ENCODE peak calls at places on chromosomes 13 and 19, in ten cellular contexts. One of them, this sample, is unnamed.

GRCh38 chr13:53137777-53138176 is 109.2 kb downstream of the OLFM4 start:
- DNase-seq in IMR-90: peak; percentile 86
- DNase-seq in fibroblast of mammary gland: peak; percentile 90
- DNase-seq in left ventricle myocardium inferior: no peak
- DNase-seq in Calu3: no peak
- DNase-seq in transverse colon: no peak
- DNase-seq in HL-60: no peak
- DNase-seq in endothelial cell: no peak
- DNase-seq in dorsolateral prefrontal cortex: no peak
- DNase-seq in AG10803: peak; percentile 84
- DNase-seq in this sample: no peak

GRCh38 chr13:99174533-99175100 is 26.0 kb upstream of the UBAC2 start:
- DNase-seq in Calu3: no peak
- DNase-seq in dorsolateral prefrontal cortex: no peak
- DNase-seq in IMR-90: no peak
- DNase-seq in fibroblast of mammary gland: peak; percentile 11
- DNase-seq in AG10803: no peak
- DNase-seq in transverse colon: no peak
- DNase-seq in endothelial cell: no peak
- DNase-seq in left ventricle myocardium inferior: no peak
- DNase-seq in HL-60: no peak
- DNase-seq in this sample: no peak

GRCh38 chr19:41324921-41325639 is 15.1 kb downstream of the CCDC97 start:
- DNase-seq in left ventricle myocardium inferior: peak; percentile 77
- DNase-seq in dorsolateral prefrontal cortex: no peak
- DNase-seq in transverse colon: peak; percentile 57
- DNase-seq in IMR-90: peak; percentile 90
- DNase-seq in fibroblast of mammary gland: peak; percentile 95
- DNase-seq in HL-60: no peak
- DNase-seq in Calu3: peak; percentile 54
- DNase-seq in AG10803: peak; percentile 78
- DNase-seq in endothelial cell: peak; percentile 65
- DNase-seq in this sample: peak; percentile 73

GRCh38 chr19:50516859-50517703 is 3.4 kb upstream of the ASPDH start:
- DNase-seq in AG10803: no peak
- DNase-seq in left ventricle myocardium inferior: no peak
- DNase-seq in IMR-90: no peak
- DNase-seq in HL-60: no peak
- DNase-seq in transverse colon: no peak
- DNase-seq in Calu3: no peak
- DNase-seq in endothelial cell: no peak
- DNase-seq in dorsolateral prefrontal cortex: no peak
- DNase-seq in fibroblast of mammary gland: no peak
- DNase-seq in this sample: no peak

GRCh38 chr13:67107973-67108372 is 122.2 kb downstream of the PCDH9 start:
- DNase-seq in IMR-90: no peak
- DNase-seq in endothelial cell: no peak
- DNase-seq in Calu3: no peak
- DNase-seq in fibroblast of mammary gland: no peak
- DNase-seq in dorsolateral prefrontal cortex: no peak
- DNase-seq in HL-60: no peak
- DNase-seq in transverse colon: no peak
- DNase-seq in AG10803: no peak
- DNase-seq in left ventricle myocardium inferior: no peak
- DNase-seq in this sample: no peak

GRCh38 chr13:27442071-27442647 is 8.2 kb downstream of the MTIF3 start:
- DNase-seq in Calu3: no peak
- DNase-seq in transverse colon: peak; percentile 58
- DNase-seq in AG10803: no peak
- DNase-seq in HL-60: no peak
- DNase-seq in left ventricle myocardium inferior: no peak
- DNase-seq in dorsolateral prefrontal cortex: no peak
- DNase-seq in fibroblast of mammary gland: no peak
- DNase-seq in endothelial cell: no peak
- DNase-seq in IMR-90: no peak
- DNase-seq in this sample: no peak

GRCh38 chr13:27621116-27621365 is 651 bp upstream of the POLR1D start:
- DNase-seq in dorsolateral prefrontal cortex: no peak
- DNase-seq in transverse colon: no peak
- DNase-seq in HL-60: no peak
- DNase-seq in IMR-90: no peak
- DNase-seq in Calu3: no peak
- DNase-seq in left ventricle myocardium inferior: no peak
- DNase-seq in AG10803: no peak
- DNase-seq in fibroblast of mammary gland: no peak
- DNase-seq in endothelial cell: no peak
- DNase-seq in this sample: no peak

GRCh38 chr13:32587014-32587773 is 942 bp downstream of the PDS5B start:
- DNase-seq in HL-60: peak; percentile 12
- DNase-seq in IMR-90: peak; percentile 62
- DNase-seq in Calu3: peak; percentile 53
- DNase-seq in dorsolateral prefrontal cortex: peak; percentile 73
- DNase-seq in left ventricle myocardium inferior: peak; percentile 75
- DNase-seq in fibroblast of mammary gland: peak; percentile 63
- DNase-seq in AG10803: peak; percentile 60
- DNase-seq in transverse colon: peak; percentile 73
- DNase-seq in endothelial cell: peak; percentile 63
- DNase-seq in this sample: peak; percentile 58

GRCh38 chr13:83634601-83635000 is 247.7 kb downstream of the SLITRK1 start:
- DNase-seq in endothelial cell: no peak
- DNase-seq in transverse colon: no peak
- DNase-seq in dorsolateral prefrontal cortex: no peak
- DNase-seq in IMR-90: no peak
- DNase-seq in Calu3: no peak
- DNase-seq in HL-60: no peak
- DNase-seq in fibroblast of mammary gland: no peak
- DNase-seq in left ventricle myocardium inferior: no peak
- DNase-seq in AG10803: no peak
- DNase-seq in this sample: no peak

GRCh38 chr19:13398780-13399726 is 107.2 kb downstream of the CACNA1A start:
- DNase-seq in endothelial cell: no peak
- DNase-seq in transverse colon: no peak
- DNase-seq in fibroblast of mammary gland: peak; percentile 98
- DNase-seq in dorsolateral prefrontal cortex: no peak
- DNase-seq in HL-60: no peak
- DNase-seq in Calu3: no peak
- DNase-seq in AG10803: peak; percentile 86
- DNase-seq in IMR-90: peak; percentile 93
- DNase-seq in left ventricle myocardium inferior: peak; percentile 19
- DNase-seq in this sample: no peak

GRCh38 chr19:8123683-8124082 is 25.7 kb downstream of the FBN3 start:
- DNase-seq in dorsolateral prefrontal cortex: no peak
- DNase-seq in Calu3: no peak
- DNase-seq in left ventricle myocardium inferior: no peak
- DNase-seq in fibroblast of mammary gland: no peak
- DNase-seq in transverse colon: no peak
- DNase-seq in HL-60: no peak
- DNase-seq in endothelial cell: no peak
- DNase-seq in IMR-90: no peak
- DNase-seq in AG10803: no peak
- DNase-seq in this sample: no peak

GRCh38 chr19:31258211-31259052 is 90.8 kb downstream of the TSHZ3 start:
- DNase-seq in endothelial cell: no peak
- DNase-seq in Calu3: no peak
- DNase-seq in fibroblast of mammary gland: no peak
- DNase-seq in IMR-90: no peak
- DNase-seq in transverse colon: no peak
- DNase-seq in left ventricle myocardium inferior: no peak
- DNase-seq in dorsolateral prefrontal cortex: no peak
- DNase-seq in HL-60: no peak
- DNase-seq in AG10803: no peak
- DNase-seq in this sample: no peak

GRCh38 chr13:110812111-110812868 is 98.8 kb downstream of the ING1 start:
- DNase-seq in dorsolateral prefrontal cortex: no peak
- DNase-seq in left ventricle myocardium inferior: no peak
- DNase-seq in AG10803: peak; percentile 17
- DNase-seq in fibroblast of mammary gland: peak; percentile 28
- DNase-seq in endothelial cell: no peak
- DNase-seq in transverse colon: no peak
- DNase-seq in HL-60: no peak
- DNase-seq in IMR-90: no peak
- DNase-seq in Calu3: no peak
- DNase-seq in this sample: no peak

GRCh38 chr13:98065468-98065867 is 77.4 kb upstream of the FARP1 start:
- DNase-seq in transverse colon: no peak
- DNase-seq in Calu3: no peak
- DNase-seq in fibroblast of mammary gland: no peak
- DNase-seq in left ventricle myocardium inferior: no peak
- DNase-seq in AG10803: no peak
- DNase-seq in endothelial cell: no peak
- DNase-seq in HL-60: no peak
- DNase-seq in dorsolateral prefrontal cortex: no peak
- DNase-seq in IMR-90: no peak
- DNase-seq in this sample: no peak

DNA sequence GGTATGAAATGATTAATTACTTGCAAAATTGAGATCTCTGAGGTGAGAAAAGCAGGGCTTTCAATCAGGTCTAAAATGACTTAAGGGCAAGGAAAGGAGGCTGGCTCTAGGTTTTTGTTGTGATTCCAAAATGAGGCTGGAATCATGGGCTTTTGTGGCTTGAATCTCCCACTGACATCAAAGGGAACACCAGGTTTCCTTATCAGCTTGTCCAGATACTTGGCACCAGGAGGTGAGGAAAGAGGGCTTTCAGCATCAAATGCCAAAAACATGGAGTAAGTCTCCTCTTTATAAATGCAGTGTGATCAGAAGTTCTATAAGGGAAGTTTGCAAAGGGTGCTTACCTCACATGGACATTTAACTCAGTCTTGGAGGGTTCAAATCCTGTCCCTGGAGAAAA is 402.3 kb downstream of the NDFIP2 start:
- DNase-seq in AG10803: no peak
- DNase-seq in HL-60: no peak
- DNase-seq in Calu3: no peak
- DNase-seq in IMR-90: no peak
- DNase-seq in fibroblast of mammary gland: no peak
- DNase-seq in transverse colon: no peak
- DNase-seq in left ventricle myocardium inferior: no peak
- DNase-seq in endothelial cell: no peak
- DNase-seq in dorsolateral prefrontal cortex: no peak
- DNase-seq in this sample: no peak
- TF ChIP-seq CTCF in AG10803: no peak
- TF ChIP-seq CTCF in HL-60: no peak
- TF ChIP-seq CTCF in Calu3: no peak
- TF ChIP-seq CTCF in IMR-90: no peak
- TF ChIP-seq CTCF in fibroblast of mammary gland: no peak
- TF ChIP-seq CTCF in transverse colon: no peak
- TF ChIP-seq CTCF in left ventricle myocardium inferior: no peak
- TF ChIP-seq CTCF in endothelial cell: no peak
- TF ChIP-seq CTCF in dorsolateral prefrontal cortex: no peak
- TF ChIP-seq CTCF in this sample: no peak

GRCh38 chr19:17200408-17201079 is 14.6 kb upstream of the USE1 start:
- DNase-seq in endothelial cell: no peak
- DNase-seq in dorsolateral prefrontal cortex: no peak
- DNase-seq in fibroblast of mammary gland: no peak
- DNase-seq in AG10803: no peak
- DNase-seq in transverse colon: no peak
- DNase-seq in left ventricle myocardium inferior: no peak
- DNase-seq in Calu3: no peak
- DNase-seq in HL-60: no peak
- DNase-seq in IMR-90: no peak
- DNase-seq in this sample: no peak
- TF ChIP-seq CTCF in endothelial cell: no peak
- TF ChIP-seq CTCF in dorsolateral prefrontal cortex: no peak
- TF ChIP-seq CTCF in fibroblast of mammary gland: no peak
- TF ChIP-seq CTCF in AG10803: no peak
- TF ChIP-seq CTCF in transverse colon: no peak
- TF ChIP-seq CTCF in left ventricle myocardium inferior: no peak
- TF ChIP-seq CTCF in Calu3: no peak
- TF ChIP-seq CTCF in HL-60: no peak
- TF ChIP-seq CTCF in IMR-90: no peak
- TF ChIP-seq CTCF in this sample: no peak

GRCh38 chr13:78256479-78256878 is 337.8 kb upstream of the EDNRB start:
- DNase-seq in endothelial cell: no peak
- DNase-seq in AG10803: no peak
- DNase-seq in left ventricle myocardium inferior: no peak
- DNase-seq in Calu3: no peak
- DNase-seq in HL-60: no peak
- DNase-seq in fibroblast of mammary gland: no peak
- DNase-seq in dorsolateral prefrontal cortex: no peak
- DNase-seq in IMR-90: no peak
- DNase-seq in transverse colon: no peak
- DNase-seq in this sample: no peak
- TF ChIP-seq CTCF in endothelial cell: no peak
- TF ChIP-seq CTCF in AG10803: no peak
- TF ChIP-seq CTCF in left ventricle myocardium inferior: no peak
- TF ChIP-seq CTCF in Calu3: no peak
- TF ChIP-seq CTCF in HL-60: no peak
- TF ChIP-seq CTCF in fibroblast of mammary gland: no peak
- TF ChIP-seq CTCF in dorsolateral prefrontal cortex: no peak
- TF ChIP-seq CTCF in IMR-90: no peak
- TF ChIP-seq CTCF in transverse colon: no peak
- TF ChIP-seq CTCF in this sample: no peak

GRCh38 chr19:21908066-21908465 is 72.1 kb upstream of the ZNF43 start:
- DNase-seq in transverse colon: no peak
- DNase-seq in IMR-90: no peak
- DNase-seq in Calu3: no peak
- DNase-seq in endothelial cell: no peak
- DNase-seq in fibroblast of mammary gland: no peak
- DNase-seq in left ventricle myocardium inferior: no peak
- DNase-seq in AG10803: no peak
- DNase-seq in HL-60: no peak
- DNase-seq in dorsolateral prefrontal cortex: no peak
- DNase-seq in this sample: no peak

GRCh38 chr19:21907516-21907915 is 71.5 kb upstream of the ZNF43 start:
- DNase-seq in fibroblast of mammary gland: no peak
- DNase-seq in endothelial cell: no peak
- DNase-seq in dorsolateral prefrontal cortex: no peak
- DNase-seq in left ventricle myocardium inferior: no peak
- DNase-seq in AG10803: no peak
- DNase-seq in IMR-90: no peak
- DNase-seq in HL-60: no peak
- DNase-seq in transverse colon: no peak
- DNase-seq in Calu3: no peak
- DNase-seq in this sample: no peak

GRCh38 chr19:21910318-21910717 is 74.3 kb upstream of the ZNF43 start:
- DNase-seq in IMR-90: no peak
- DNase-seq in transverse colon: no peak
- DNase-seq in endothelial cell: no peak
- DNase-seq in HL-60: no peak
- DNase-seq in left ventricle myocardium inferior: no peak
- DNase-seq in dorsolateral prefrontal cortex: no peak
- DNase-seq in Calu3: no peak
- DNase-seq in AG10803: no peak
- DNase-seq in fibroblast of mammary gland: no peak
- DNase-seq in this sample: no peak

GRCh38 chr19:21915411-21915810 is 79.4 kb upstream of the ZNF43 start:
- DNase-seq in dorsolateral prefrontal cortex: no peak
- DNase-seq in IMR-90: no peak
- DNase-seq in HL-60: no peak
- DNase-seq in Calu3: no peak
- DNase-seq in transverse colon: no peak
- DNase-seq in left ventricle myocardium inferior: no peak
- DNase-seq in AG10803: no peak
- DNase-seq in endothelial cell: no peak
- DNase-seq in fibroblast of mammary gland: no peak
- DNase-seq in this sample: no peak

DNA sequence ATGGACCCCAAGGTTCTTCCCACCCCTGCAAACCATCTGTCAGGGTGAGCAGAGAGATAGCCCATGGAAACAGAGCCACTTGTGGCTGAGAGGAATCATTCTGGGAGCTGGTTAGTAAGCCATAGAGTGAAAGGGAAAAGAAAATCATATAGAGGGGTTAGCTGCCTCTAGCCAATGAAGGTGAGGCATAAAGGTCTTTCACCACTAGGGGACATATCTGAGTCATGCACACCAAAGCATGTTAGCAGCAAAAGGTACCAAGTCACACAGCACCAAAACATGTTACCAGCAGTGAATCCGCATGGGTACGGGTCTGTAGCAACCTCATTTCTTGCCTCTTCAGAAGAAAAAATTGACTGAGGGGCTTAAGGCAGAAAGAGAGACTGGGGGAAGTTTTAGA is 76.7 kb upstream of the ZNF43 start:
- DNase-seq in IMR-90: no peak
- DNase-seq in Calu3: no peak
- DNase-seq in HL-60: no peak
- DNase-seq in fibroblast of mammary gland: no peak
- DNase-seq in dorsolateral prefrontal cortex: no peak
- DNase-seq in transverse colon: no peak
- DNase-seq in left ventricle myocardium inferior: no peak
- DNase-seq in AG10803: no peak
- DNase-seq in endothelial cell: no peak
- DNase-seq in this sample: no peak
- TF ChIP-seq CTCF in IMR-90: no peak
- TF ChIP-seq CTCF in Calu3: no peak
- TF ChIP-seq CTCF in HL-60: no peak
- TF ChIP-seq CTCF in fibroblast of mammary gland: no peak
- TF ChIP-seq CTCF in dorsolateral prefrontal cortex: no peak
- TF ChIP-seq CTCF in transverse colon: no peak
- TF ChIP-seq CTCF in left ventricle myocardium inferior: no peak
- TF ChIP-seq CTCF in AG10803: no peak
- TF ChIP-seq CTCF in endothelial cell: no peak
- TF ChIP-seq CTCF in this sample: no peak

This sample was measured in natural killer cell.